ENCODE peak calls at places on chromosome 17, in ten cellular contexts. One of them, this sample, is unnamed.

GRCh38 chr17:77772461-77772897 is 186.0 kb upstream of the TNRC6C start:
- DNase-seq in retinal pigment epithelial cell: peak; percentile 25
- DNase-seq in AG10803: peak; percentile 39
- DNase-seq in cardiac fibroblast: peak; percentile 49
- DNase-seq in CD4-positive, CD25-positive, alpha-beta regulatory T cell: peak; percentile 56
- DNase-seq in AG08396: no peak
- DNase-seq in Daoy: peak; percentile 89
- DNase-seq in A673: peak; percentile 35
- DNase-seq in NB4: peak; percentile 63
- DNase-seq in activated T-cell treated with anti-CD3 and anti-CD28 coated beads, Interleukin-2, amount 50 U/mL, for 48 hours: peak; percentile 75
- DNase-seq in this sample: peak; percentile 92

GRCh38 chr17:43734376-43734775 is 24.2 kb downstream of the SOST start:
- DNase-seq in retinal pigment epithelial cell: no peak
- DNase-seq in Daoy: peak; percentile 58
- DNase-seq in activated T-cell treated with anti-CD3 and anti-CD28 coated beads, Interleukin-2, amount 50 U/mL, for 48 hours: no peak
- DNase-seq in AG08396: peak; percentile 68
- DNase-seq in A673: no peak
- DNase-seq in CD4-positive, CD25-positive, alpha-beta regulatory T cell: no peak
- DNase-seq in cardiac fibroblast: peak; percentile 93
- DNase-seq in NB4: no peak
- DNase-seq in AG10803: peak; percentile 96
- DNase-seq in this sample: no peak

GRCh38 chr17:378068-378467 is 25.5 kb upstream of the RPH3AL start:
- DNase-seq in activated T-cell treated with anti-CD3 and anti-CD28 coated beads, Interleukin-2, amount 50 U/mL, for 48 hours: no peak
- DNase-seq in retinal pigment epithelial cell: no peak
- DNase-seq in AG08396: no peak
- DNase-seq in NB4: no peak
- DNase-seq in AG10803: no peak
- DNase-seq in Daoy: no peak
- DNase-seq in cardiac fibroblast: no peak
- DNase-seq in CD4-positive, CD25-positive, alpha-beta regulatory T cell: no peak
- DNase-seq in A673: no peak
- DNase-seq in this sample: no peak

GRCh38 chr17:64025732-64026294 is 5.4 kb upstream of the ICAM2 start:
- DNase-seq in AG08396: peak; percentile 73
- DNase-seq in A673: peak; percentile 87
- DNase-seq in cardiac fibroblast: peak; percentile 76
- DNase-seq in activated T-cell treated with anti-CD3 and anti-CD28 coated beads, Interleukin-2, amount 50 U/mL, for 48 hours: peak; percentile 91
- DNase-seq in AG10803: peak; percentile 61
- DNase-seq in CD4-positive, CD25-positive, alpha-beta regulatory T cell: peak; percentile 96
- DNase-seq in NB4: peak; percentile 83
- DNase-seq in Daoy: peak; percentile 84
- DNase-seq in retinal pigment epithelial cell: no peak
- DNase-seq in this sample: peak; percentile 86

GRCh38 chr17:44045493-44045892 is 21.0 kb downstream of the LSM12 start:
- DNase-seq in retinal pigment epithelial cell: no peak
- DNase-seq in AG08396: no peak
- DNase-seq in CD4-positive, CD25-positive, alpha-beta regulatory T cell: no peak
- DNase-seq in AG10803: no peak
- DNase-seq in cardiac fibroblast: no peak
- DNase-seq in Daoy: no peak
- DNase-seq in A673: no peak
- DNase-seq in NB4: no peak
- DNase-seq in activated T-cell treated with anti-CD3 and anti-CD28 coated beads, Interleukin-2, amount 50 U/mL, for 48 hours: no peak
- DNase-seq in this sample: no peak

GRCh38 chr17:48223945-48224344 is 116.4 kb downstream of the SNX11 start:
- DNase-seq in AG10803: no peak
- DNase-seq in A673: no peak
- DNase-seq in NB4: no peak
- DNase-seq in Daoy: no peak
- DNase-seq in AG08396: no peak
- DNase-seq in retinal pigment epithelial cell: no peak
- DNase-seq in activated T-cell treated with anti-CD3 and anti-CD28 coated beads, Interleukin-2, amount 50 U/mL, for 48 hours: no peak
- DNase-seq in CD4-positive, CD25-positive, alpha-beta regulatory T cell: no peak
- DNase-seq in cardiac fibroblast: no peak
- DNase-seq in this sample: no peak

GRCh38 chr17:79214940-79215604 is 140.4 kb downstream of the ENGASE start:
- DNase-seq in CD4-positive, CD25-positive, alpha-beta regulatory T cell: no peak
- DNase-seq in AG10803: no peak
- DNase-seq in AG08396: no peak
- DNase-seq in cardiac fibroblast: no peak
- DNase-seq in retinal pigment epithelial cell: no peak
- DNase-seq in A673: peak; percentile 56
- DNase-seq in activated T-cell treated with anti-CD3 and anti-CD28 coated beads, Interleukin-2, amount 50 U/mL, for 48 hours: no peak
- DNase-seq in Daoy: no peak
- DNase-seq in NB4: peak; percentile 6
- DNase-seq in this sample: no peak

GRCh38 chr17:75755205-75755901 is 9.6 kb downstream of the GALK1 start:
- DNase-seq in A673: no peak
- DNase-seq in Daoy: no peak
- DNase-seq in cardiac fibroblast: no peak
- DNase-seq in retinal pigment epithelial cell: no peak
- DNase-seq in AG10803: no peak
- DNase-seq in AG08396: no peak
- DNase-seq in CD4-positive, CD25-positive, alpha-beta regulatory T cell: no peak
- DNase-seq in activated T-cell treated with anti-CD3 and anti-CD28 coated beads, Interleukin-2, amount 50 U/mL, for 48 hours: peak; percentile 33
- DNase-seq in NB4: no peak
- DNase-seq in this sample: peak; percentile 75

GRCh38 chr17:74814453-74814852 is 38.3 kb upstream of the NAT9 start:
- DNase-seq in activated T-cell treated with anti-CD3 and anti-CD28 coated beads, Interleukin-2, amount 50 U/mL, for 48 hours: no peak
- DNase-seq in cardiac fibroblast: no peak
- DNase-seq in A673: no peak
- DNase-seq in Daoy: no peak
- DNase-seq in NB4: no peak
- DNase-seq in CD4-positive, CD25-positive, alpha-beta regulatory T cell: no peak
- DNase-seq in AG10803: no peak
- DNase-seq in AG08396: no peak
- DNase-seq in retinal pigment epithelial cell: no peak
- DNase-seq in this sample: no peak

GRCh38 chr17:76065754-76066153 is 6.6 kb downstream of the SRP68 start:
- DNase-seq in NB4: no peak
- DNase-seq in AG10803: no peak
- DNase-seq in AG08396: no peak
- DNase-seq in retinal pigment epithelial cell: no peak
- DNase-seq in Daoy: no peak
- DNase-seq in activated T-cell treated with anti-CD3 and anti-CD28 coated beads, Interleukin-2, amount 50 U/mL, for 48 hours: no peak
- DNase-seq in cardiac fibroblast: no peak
- DNase-seq in CD4-positive, CD25-positive, alpha-beta regulatory T cell: no peak
- DNase-seq in A673: no peak
- DNase-seq in this sample: no peak

GRCh38 chr17:82372591-82373452 is 1.3 kb downstream of the UTS2R start:
- DNase-seq in cardiac fibroblast: no peak
- DNase-seq in retinal pigment epithelial cell: no peak
- DNase-seq in Daoy: no peak
- DNase-seq in AG08396: no peak
- DNase-seq in NB4: no peak
- DNase-seq in CD4-positive, CD25-positive, alpha-beta regulatory T cell: no peak
- DNase-seq in AG10803: no peak
- DNase-seq in activated T-cell treated with anti-CD3 and anti-CD28 coated beads, Interleukin-2, amount 50 U/mL, for 48 hours: no peak
- DNase-seq in A673: peak; percentile 62
- DNase-seq in this sample: no peak

GRCh38 chr17:34451313-34451712 is 88.3 kb upstream of the CCL1 start:
- DNase-seq in AG08396: peak; percentile 13
- DNase-seq in AG10803: no peak
- DNase-seq in retinal pigment epithelial cell: no peak
- DNase-seq in cardiac fibroblast: no peak
- DNase-seq in NB4: peak; percentile 20
- DNase-seq in Daoy: no peak
- DNase-seq in CD4-positive, CD25-positive, alpha-beta regulatory T cell: no peak
- DNase-seq in activated T-cell treated with anti-CD3 and anti-CD28 coated beads, Interleukin-2, amount 50 U/mL, for 48 hours: no peak
- DNase-seq in A673: no peak
- DNase-seq in this sample: no peak

GRCh38 chr17:76551685-76552084 is 11.8 kb downstream of the PRCD start:
- DNase-seq in activated T-cell treated with anti-CD3 and anti-CD28 coated beads, Interleukin-2, amount 50 U/mL, for 48 hours: no peak
- DNase-seq in Daoy: no peak
- DNase-seq in cardiac fibroblast: no peak
- DNase-seq in AG08396: no peak
- DNase-seq in AG10803: no peak
- DNase-seq in NB4: no peak
- DNase-seq in CD4-positive, CD25-positive, alpha-beta regulatory T cell: no peak
- DNase-seq in retinal pigment epithelial cell: no peak
- DNase-seq in A673: no peak
- DNase-seq in this sample: no peak

GRCh38 chr17:63190821-63191220 is 224.8 kb downstream of the TANC2 start:
- DNase-seq in NB4: no peak
- DNase-seq in CD4-positive, CD25-positive, alpha-beta regulatory T cell: no peak
- DNase-seq in AG10803: no peak
- DNase-seq in activated T-cell treated with anti-CD3 and anti-CD28 coated beads, Interleukin-2, amount 50 U/mL, for 48 hours: no peak
- DNase-seq in retinal pigment epithelial cell: no peak
- DNase-seq in A673: no peak
- DNase-seq in Daoy: no peak
- DNase-seq in AG08396: no peak
- DNase-seq in cardiac fibroblast: no peak
- DNase-seq in this sample: no peak

GRCh38 chr17:73901661-73902415 is 257.6 kb upstream of the SDK2 start:
- DNase-seq in CD4-positive, CD25-positive, alpha-beta regulatory T cell: no peak
- DNase-seq in NB4: peak; percentile 58
- DNase-seq in retinal pigment epithelial cell: no peak
- DNase-seq in Daoy: peak; percentile 32
- DNase-seq in AG10803: no peak
- DNase-seq in cardiac fibroblast: no peak
- DNase-seq in A673: peak; percentile 49
- DNase-seq in AG08396: no peak
- DNase-seq in activated T-cell treated with anti-CD3 and anti-CD28 coated beads, Interleukin-2, amount 50 U/mL, for 48 hours: peak; percentile 60
- DNase-seq in this sample: peak; percentile 78

GRCh38 chr17:78184311-78184710 is 2.5 kb downstream of the TK1 start:
- DNase-seq in Daoy: no peak
- DNase-seq in AG08396: no peak
- DNase-seq in activated T-cell treated with anti-CD3 and anti-CD28 coated beads, Interleukin-2, amount 50 U/mL, for 48 hours: no peak
- DNase-seq in cardiac fibroblast: no peak
- DNase-seq in retinal pigment epithelial cell: no peak
- DNase-seq in NB4: no peak
- DNase-seq in AG10803: no peak
- DNase-seq in CD4-positive, CD25-positive, alpha-beta regulatory T cell: no peak
- DNase-seq in A673: no peak
- DNase-seq in this sample: no peak

GRCh38 chr17:3659541-3660111 is 8.8 kb downstream of the TAX1BP3 start:
- DNase-seq in Daoy: peak; percentile 94
- DNase-seq in AG10803: peak; percentile 91
- DNase-seq in CD4-positive, CD25-positive, alpha-beta regulatory T cell: no peak
- DNase-seq in NB4: no peak
- DNase-seq in cardiac fibroblast: peak; percentile 94
- DNase-seq in AG08396: peak; percentile 94
- DNase-seq in retinal pigment epithelial cell: no peak
- DNase-seq in A673: no peak
- DNase-seq in activated T-cell treated with anti-CD3 and anti-CD28 coated beads, Interleukin-2, amount 50 U/mL, for 48 hours: no peak
- DNase-seq in this sample: no peak

GRCh38 chr17:34307110-34307509 is 12.1 kb upstream of the CCL8 start:
- DNase-seq in AG08396: no peak
- DNase-seq in cardiac fibroblast: peak; percentile 95
- DNase-seq in retinal pigment epithelial cell: no peak
- DNase-seq in NB4: peak; percentile 49
- DNase-seq in activated T-cell treated with anti-CD3 and anti-CD28 coated beads, Interleukin-2, amount 50 U/mL, for 48 hours: no peak
- DNase-seq in AG10803: peak; percentile 88
- DNase-seq in Daoy: peak; percentile 22
- DNase-seq in CD4-positive, CD25-positive, alpha-beta regulatory T cell: no peak
- DNase-seq in A673: no peak
- DNase-seq in this sample: no peak

GRCh38 chr17:62876063-62876462 is 67.9 kb upstream of the MARCHF10 start:
- DNase-seq in activated T-cell treated with anti-CD3 and anti-CD28 coated beads, Interleukin-2, amount 50 U/mL, for 48 hours: no peak
- DNase-seq in AG10803: peak; percentile 40
- DNase-seq in A673: no peak
- DNase-seq in CD4-positive, CD25-positive, alpha-beta regulatory T cell: no peak
- DNase-seq in retinal pigment epithelial cell: no peak
- DNase-seq in NB4: no peak
- DNase-seq in Daoy: no peak
- DNase-seq in AG08396: no peak
- DNase-seq in cardiac fibroblast: peak; percentile 72
- DNase-seq in this sample: no peak

GRCh38 chr17:39404542-39405378 is 3.3 kb upstream of the FBXL20 start:
- DNase-seq in retinal pigment epithelial cell: peak; percentile 32
- DNase-seq in NB4: peak; percentile 74
- DNase-seq in activated T-cell treated with anti-CD3 and anti-CD28 coated beads, Interleukin-2, amount 50 U/mL, for 48 hours: peak; percentile 42
- DNase-seq in AG10803: peak; percentile 86
- DNase-seq in CD4-positive, CD25-positive, alpha-beta regulatory T cell: no peak
- DNase-seq in AG08396: peak; percentile 76
- DNase-seq in A673: peak; percentile 1
- DNase-seq in Daoy: peak; percentile 55
- DNase-seq in cardiac fibroblast: peak; percentile 91
- DNase-seq in this sample: no peak

GRCh38 chr17:42653179-42654124 is 5.6 kb upstream of the TUBG2 start:
- DNase-seq in CD4-positive, CD25-positive, alpha-beta regulatory T cell: no peak
- DNase-seq in AG10803: peak; percentile 82
- DNase-seq in AG08396: peak; percentile 62
- DNase-seq in A673: peak; percentile 31
- DNase-seq in cardiac fibroblast: peak; percentile 73
- DNase-seq in NB4: no peak
- DNase-seq in activated T-cell treated with anti-CD3 and anti-CD28 coated beads, Interleukin-2, amount 50 U/mL, for 48 hours: no peak
- DNase-seq in retinal pigment epithelial cell: no peak
- DNase-seq in Daoy: no peak
- DNase-seq in this sample: peak; percentile 95

GRCh38 chr17:71329310-71330098 is 791.3 kb upstream of the SOX9 start:
- DNase-seq in cardiac fibroblast: no peak
- DNase-seq in A673: no peak
- DNase-seq in NB4: no peak
- DNase-seq in activated T-cell treated with anti-CD3 and anti-CD28 coated beads, Interleukin-2, amount 50 U/mL, for 48 hours: no peak
- DNase-seq in AG10803: no peak
- DNase-seq in AG08396: no peak
- DNase-seq in retinal pigment epithelial cell: peak; percentile 50
- DNase-seq in CD4-positive, CD25-positive, alpha-beta regulatory T cell: no peak
- DNase-seq in Daoy: no peak
- DNase-seq in this sample: no peak

GRCh38 chr17:13333661-13334060 is 268.1 kb downstream of the HS3ST3A1 start:
- DNase-seq in activated T-cell treated with anti-CD3 and anti-CD28 coated beads, Interleukin-2, amount 50 U/mL, for 48 hours: no peak
- DNase-seq in A673: no peak
- DNase-seq in cardiac fibroblast: no peak
- DNase-seq in AG10803: no peak
- DNase-seq in retinal pigment epithelial cell: no peak
- DNase-seq in Daoy: no peak
- DNase-seq in AG08396: no peak
- DNase-seq in NB4: no peak
- DNase-seq in CD4-positive, CD25-positive, alpha-beta regulatory T cell: no peak
- DNase-seq in this sample: no peak

GRCh38 chr17:67659028-67659427 is 58.7 kb upstream of the NOL11 start:
- DNase-seq in Daoy: no peak
- DNase-seq in AG08396: no peak
- DNase-seq in A673: no peak
- DNase-seq in AG10803: no peak
- DNase-seq in activated T-cell treated with anti-CD3 and anti-CD28 coated beads, Interleukin-2, amount 50 U/mL, for 48 hours: no peak
- DNase-seq in NB4: no peak
- DNase-seq in cardiac fibroblast: no peak
- DNase-seq in CD4-positive, CD25-positive, alpha-beta regulatory T cell: no peak
- DNase-seq in retinal pigment epithelial cell: no peak
- DNase-seq in this sample: no peak

GRCh38 chr17:79065105-79065670 is 9.4 kb upstream of the ENGASE start:
- DNase-seq in cardiac fibroblast: peak; percentile 68
- DNase-seq in AG10803: peak; percentile 22
- DNase-seq in AG08396: no peak
- DNase-seq in A673: peak; percentile 63
- DNase-seq in NB4: peak; percentile 57
- DNase-seq in retinal pigment epithelial cell: no peak
- DNase-seq in CD4-positive, CD25-positive, alpha-beta regulatory T cell: peak; percentile 65
- DNase-seq in Daoy: peak; percentile 54
- DNase-seq in activated T-cell treated with anti-CD3 and anti-CD28 coated beads, Interleukin-2, amount 50 U/mL, for 48 hours: peak; percentile 73
- DNase-seq in this sample: peak; percentile 67

GRCh38 chr17:74380959-74381808 is 13.9 kb downstream of the GPR142 start:
- DNase-seq in A673: no peak
- DNase-seq in retinal pigment epithelial cell: no peak
- DNase-seq in CD4-positive, CD25-positive, alpha-beta regulatory T cell: no peak
- DNase-seq in Daoy: no peak
- DNase-seq in cardiac fibroblast: no peak
- DNase-seq in AG08396: no peak
- DNase-seq in NB4: no peak
- DNase-seq in AG10803: no peak
- DNase-seq in activated T-cell treated with anti-CD3 and anti-CD28 coated beads, Interleukin-2, amount 50 U/mL, for 48 hours: no peak
- DNase-seq in this sample: no peak

GRCh38 chr17:915416-916201 is 64.0 kb downstream of the NXN start:
- DNase-seq in AG08396: no peak
- DNase-seq in activated T-cell treated with anti-CD3 and anti-CD28 coated beads, Interleukin-2, amount 50 U/mL, for 48 hours: no peak
- DNase-seq in Daoy: peak; percentile 49
- DNase-seq in AG10803: no peak
- DNase-seq in NB4: no peak
- DNase-seq in retinal pigment epithelial cell: no peak
- DNase-seq in CD4-positive, CD25-positive, alpha-beta regulatory T cell: no peak
- DNase-seq in cardiac fibroblast: peak; percentile 70
- DNase-seq in A673: peak; percentile 64
- DNase-seq in this sample: no peak

GRCh38 chr17:1871743-1872142 is 41.9 kb downstream of the RPA1 start:
- DNase-seq in CD4-positive, CD25-positive, alpha-beta regulatory T cell: peak; percentile 72
- DNase-seq in AG08396: no peak
- DNase-seq in activated T-cell treated with anti-CD3 and anti-CD28 coated beads, Interleukin-2, amount 50 U/mL, for 48 hours: no peak
- DNase-seq in AG10803: no peak
- DNase-seq in cardiac fibroblast: no peak
- DNase-seq in A673: no peak
- DNase-seq in Daoy: no peak
- DNase-seq in NB4: no peak
- DNase-seq in retinal pigment epithelial cell: no peak
- DNase-seq in this sample: no peak

This sample was measured in BE2C.